ENCODE peak calls at places on chromosomes 5 and 9, in seven cellular contexts. S is cardiac fibroblast, J is kidney epithelial cell, T is LNCaP clone FGC, C is H1, D is SK-N-SH, B is PC-3. F is an unnamed sample.
A peak's percentile ranks its signal among the peaks of the same experiment; 100 is the strongest.

GRCh38 chr9:34454571-34455065 is 3.8 kb downstream of the FAM219A start:
- DNase-seq in J (no peak), D (peak; percentile 34), T (no peak), C (no peak), S (peak; percentile 46), B (peak; percentile 71), F (no peak)

GRCh38 chr5:145697251-145698016 is 137.7 kb downstream of the PRELID2 start:
- DNase-seq in S (peak; percentile 77), J (no peak), B (peak; percentile 60), D (peak; percentile 24), C (no peak), T (no peak), F (no peak)

GRCh38 chr9:71909887-71910601 is 949 bp downstream of the ABHD17B start:
- DNase-seq in C (no peak), B (peak; percentile 16), T (no peak), S (peak; percentile 31), D (peak; percentile 70), J (no peak), F (no peak)

GRCh38 chr9:121372239-121372562 is 2.2 kb upstream of the STOM start:
- DNase-seq in S (no peak), T (no peak), B (no peak), C (no peak), J (no peak), D (no peak), F (no peak)

GRCh38 chr9:127170652-127171051 is 48.2 kb upstream of the ANGPTL2 start:
- DNase-seq in T (no peak), J (peak; percentile 25), D (no peak), B (no peak), S (no peak), C (no peak), F (no peak)

GRCh38 chr9:114004221-114004716 is 73.8 kb downstream of the AMBP start:
- DNase-seq in T (no peak), J (no peak), D (no peak), C (no peak), B (no peak), S (peak; percentile 41), F (no peak)

GRCh38 chr9:90062982-90063381 is 458.2 kb downstream of the GADD45G start:
- DNase-seq in T (no peak), C (no peak), J (no peak), D (no peak), B (no peak), S (no peak), F (no peak)

GRCh38 chr5:172789687-172790495 is 18.9 kb upstream of the DUSP1 start:
- DNase-seq in S (peak; percentile 74), T (no peak), C (no peak), J (no peak), D (no peak), B (no peak), F (no peak)

GRCh38 chr5:54655761-54656160 is 138.2 kb downstream of the SNX18 start:
- DNase-seq in B (no peak), D (no peak), T (no peak), C (no peak), S (no peak), J (no peak), F (no peak)

GRCh38 chr9:98175013-98175679 is 17.3 kb downstream of the CORO2A start:
- DNase-seq in J (no peak), T (no peak), C (no peak), D (no peak), B (no peak), S (no peak), F (no peak)

GRCh38 chr5:33890633-33891032 is 1.2 kb downstream of the ADAMTS12 start:
- DNase-seq in J (no peak), D (no peak), S (peak; percentile 39), T (no peak), C (no peak), B (no peak), F (no peak)

GRCh38 chr5:25544652-25545249 is 900.0 kb upstream of the CDH10 start:
- DNase-seq in B (peak; percentile 80), J (peak; percentile 4), D (peak; percentile 6), T (peak; percentile 32), S (no peak), C (peak; percentile 29), F (peak; percentile 2)

GRCh38 chr5:40273936-40274335 is 405.8 kb upstream of the PTGER4 start:
- DNase-seq in J (no peak), C (no peak), T (no peak), D (no peak), B (peak; percentile 68), S (no peak), F (no peak)

GRCh38 chr5:161757223-161757622 is 71.7 kb downstream of the GABRA6 start:
- DNase-seq in T (no peak), D (no peak), J (no peak), S (no peak), B (no peak), C (no peak), F (no peak)

GRCh38 chr9:69093471-69094103 is 58.0 kb downstream of the FXN start:
- DNase-seq in S (no peak), D (no peak), T (no peak), J (peak; percentile 94), B (no peak), C (no peak), F (peak; percentile 99)

GRCh38 chr5:72871358-72872024 is 55.0 kb downstream of the TNPO1 start:
- DNase-seq in C (no peak), D (no peak), S (peak; percentile 37), B (no peak), T (no peak), J (no peak), F (no peak)

GRCh38 chr5:32223972-32224608 is 50.0 kb upstream of the GOLPH3 start:
- DNase-seq in D (no peak), J (peak; percentile 62), T (no peak), C (peak; percentile 56), S (peak; percentile 68), B (peak; percentile 58), F (peak; percentile 83)

GRCh38 chr5:106020889-106021288 is 1649.8 kb downstream of the EFNA5 start:
- DNase-seq in J (no peak), B (peak; percentile 9), D (no peak), S (peak; percentile 25), C (no peak), T (no peak), F (no peak)

GRCh38 chr5:109688647-109688998 is 1.1 kb upstream of the MAN2A1 start:
- DNase-seq in B (peak; percentile 34), J (no peak), D (no peak), C (no peak), S (no peak), T (peak; percentile 33), F (no peak)

GRCh38 chr5:176647870-176648466 is 684 bp downstream of the TSPAN17 start:
- DNase-seq in T (no peak), J (no peak), S (peak; percentile 34), D (peak; percentile 82), C (no peak), B (peak; percentile 56), F (no peak)

GRCh38 chr9:107137495-107138202 is 145.4 kb upstream of the RAD23B start:
- DNase-seq in B (peak; percentile 50), D (peak; percentile 45), T (no peak), S (peak; percentile 56), J (no peak), C (no peak), F (no peak)

GRCh38 chr5:140554454-140554853 is 2.8 kb downstream of the SRA1 start:
- DNase-seq in S (peak; percentile 51), D (no peak), J (no peak), C (no peak), T (no peak), B (no peak), F (no peak)

GRCh38 chr5:167853421-167853820 is 438.0 kb upstream of the WWC1 start:
- DNase-seq in T (no peak), S (peak; percentile 68), C (no peak), B (no peak), D (no peak), J (no peak), F (no peak)

GRCh38 chr5:180463216-180463900 is 30.8 kb upstream of the CNOT6 start:
- DNase-seq in C (no peak), D (no peak), B (no peak), T (no peak), S (no peak), J (no peak), F (no peak)

GRCh38 chr9:87713278-87713989 is 12.5 kb upstream of the CTSL start:
- DNase-seq in J (peak; percentile 96), B (peak; percentile 92), S (peak; percentile 99), T (no peak), C (no peak), D (no peak), F (peak; percentile 95)

GRCh38 chr5:107672212-107673105 is 1.7 kb upstream of the EFNA5 start:
- DNase-seq in B (peak; percentile 96), J (peak; percentile 98), C (peak; percentile 95), T (peak; percentile 99), D (peak; percentile 86), S (peak; percentile 98), F (peak; percentile 93)

GRCh38 chr5:78659714-78660113 is 11.1 kb upstream of the LHFPL2 start:
- DNase-seq in J (no peak), C (no peak), B (no peak), S (peak; percentile 83), T (no peak), D (no peak), F (no peak)

GRCh38 chr5:122313001-122313402 is 965 bp downstream of the SNCAIP start:
- DNase-seq in B (no peak), D (peak; percentile 9), S (peak; percentile 48), T (no peak), J (no peak), C (no peak), F (peak; percentile 19)

GRCh38 chr5:116563909-116564308 is 10.7 kb downstream of the SEMA6A start:
- DNase-seq in S (no peak), D (no peak), C (no peak), T (no peak), B (no peak), J (no peak), F (no peak)

GRCh38 chr5:28576022-28576421 is 1537.6 kb upstream of the CDH9 start:
- DNase-seq in T (peak; percentile 13), B (peak; percentile 54), C (no peak), J (no peak), S (peak; percentile 38), D (no peak), F (peak; percentile 9)
- TF ChIP-seq CTCF in T (peak; percentile 66), B (peak; percentile 73), C (peak; percentile 59), J (peak; percentile 38), S (peak; percentile 36), D (peak; percentile 39), F (peak; percentile 74)

GRCh38 chr9:112377684-112378344 is 2.1 kb upstream of the HSDL2 start:
- DNase-seq in B (no peak), D (no peak), S (no peak), C (no peak), T (no peak), J (no peak), F (no peak)
- H3K4me3 ChIP-seq in B (peak overlapping the region; percentile 99), D (peak overlapping the region; percentile 94), S (no peak overlapping the region), C (peak overlapping the region; percentile 89), T (no peak overlapping the region), J (peak overlapping the region; percentile 72), F (peak overlapping the region; percentile 82)

DNA sequence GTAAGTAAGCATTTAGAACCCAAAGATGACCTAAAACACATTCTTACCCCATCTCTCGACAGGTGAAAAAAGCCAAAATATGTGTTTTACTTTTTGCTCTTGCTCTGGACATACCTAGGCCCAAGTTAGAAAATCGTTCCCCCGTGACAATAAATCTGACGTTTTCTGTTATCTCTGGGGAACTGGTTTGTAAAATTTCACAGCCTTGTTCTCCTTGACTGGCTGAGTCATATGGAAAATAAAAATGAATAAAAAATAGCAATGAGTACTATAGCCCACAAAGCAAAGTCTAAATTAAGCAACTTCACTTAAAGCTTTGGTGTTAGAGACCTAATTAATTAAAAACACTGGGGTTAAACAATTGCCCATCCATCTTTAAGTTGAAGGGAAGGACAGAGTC is 286.9 kb upstream of the CLINT1 start:
- DNase-seq in T (no peak), B (no peak), C (no peak), D (no peak), J (no peak), S (no peak), F (no peak)
- TF ChIP-seq CTCF in T (no peak), B (no peak), C (no peak), D (no peak), J (no peak), S (no peak), F (no peak)

GRCh38 chr5:38556115-38556598 is 289 bp downstream of the LIFR start:
- DNase-seq in C (no peak), J (no peak), S (no peak), T (no peak), B (no peak), D (no peak), F (no peak)
- H3K4me3 ChIP-seq in C (peak overlapping the region; percentile 98), J (peak overlapping the region; percentile 94), S (peak overlapping the region; percentile 76), T (peak overlapping the region; percentile 71), B (peak overlapping the region; percentile 71), D (peak overlapping the region; percentile 79), F (peak overlapping the region; percentile 80)

F was measured in epithelial cell of proximal tubule.